ENCODE peak calls at places on chromosomes 6 and 20, in nine cellular contexts. One of them, this sample, is unnamed.

GRCh38 chr6:54515013-54515412 is 206.8 kb downstream of the TINAG start:
- DNase-seq in fibroblast of the aortic adventitia: peak
- DNase-seq in tibial nerve: no peak
- DNase-seq in AG09319: no peak
- DNase-seq in Calu3: no peak
- DNase-seq in WTC11: no peak
- DNase-seq in nephron progenitor cell: no peak
- DNase-seq in heart right ventricle: no peak
- DNase-seq in lower leg skin: no peak
- DNase-seq in this sample: no peak

GRCh38 chr20:31813611-31814010 is 5.5 kb upstream of the MYLK2 start:
- DNase-seq in fibroblast of the aortic adventitia: no peak
- DNase-seq in tibial nerve: no peak
- DNase-seq in AG09319: no peak
- DNase-seq in Calu3: no peak
- DNase-seq in WTC11: no peak
- DNase-seq in nephron progenitor cell: no peak
- DNase-seq in heart right ventricle: no peak
- DNase-seq in lower leg skin: no peak
- DNase-seq in this sample: no peak

GRCh38 chr6:71099649-71100048 is 142.8 kb upstream of the B3GAT2 start:
- DNase-seq in fibroblast of the aortic adventitia: no peak
- DNase-seq in tibial nerve: no peak
- DNase-seq in AG09319: no peak
- DNase-seq in Calu3: no peak
- DNase-seq in WTC11: no peak
- DNase-seq in nephron progenitor cell: no peak
- DNase-seq in heart right ventricle: no peak
- DNase-seq in lower leg skin: no peak
- DNase-seq in this sample: no peak

GRCh38 chr6:9121551-9121950 is 686.2 kb upstream of the SLC35B3 start:
- DNase-seq in fibroblast of the aortic adventitia: peak
- DNase-seq in tibial nerve: no peak
- DNase-seq in AG09319: peak
- DNase-seq in Calu3: no peak
- DNase-seq in WTC11: no peak
- DNase-seq in nephron progenitor cell: no peak
- DNase-seq in heart right ventricle: no peak
- DNase-seq in lower leg skin: no peak
- DNase-seq in this sample: no peak

GRCh38 chr20:10558635-10559187 is 115.1 kb downstream of the JAG1 start:
- DNase-seq in fibroblast of the aortic adventitia: peak
- DNase-seq in tibial nerve: no peak
- DNase-seq in AG09319: no peak
- DNase-seq in Calu3: no peak
- DNase-seq in WTC11: no peak
- DNase-seq in nephron progenitor cell: no peak
- DNase-seq in heart right ventricle: no peak
- DNase-seq in lower leg skin: no peak
- DNase-seq in this sample: no peak

GRCh38 chr6:155448823-155449789 is 6.5 kb downstream of the NOX3 start:
- DNase-seq in fibroblast of the aortic adventitia: no peak
- DNase-seq in tibial nerve: no peak
- DNase-seq in AG09319: no peak
- DNase-seq in Calu3: no peak
- DNase-seq in WTC11: no peak
- DNase-seq in nephron progenitor cell: peak
- DNase-seq in heart right ventricle: no peak
- DNase-seq in lower leg skin: no peak
- DNase-seq in this sample: no peak

GRCh38 chr6:138957484-138957883 is 30.6 kb downstream of the REPS1 start:
- DNase-seq in fibroblast of the aortic adventitia: peak
- DNase-seq in tibial nerve: no peak
- DNase-seq in AG09319: no peak
- DNase-seq in Calu3: no peak
- DNase-seq in WTC11: no peak
- DNase-seq in nephron progenitor cell: no peak
- DNase-seq in heart right ventricle: no peak
- DNase-seq in lower leg skin: no peak
- DNase-seq in this sample: no peak

GRCh38 chr6:36368421-36368820 is 19.0 kb downstream of the ETV7 start:
- DNase-seq in fibroblast of the aortic adventitia: no peak
- DNase-seq in tibial nerve: no peak
- DNase-seq in AG09319: no peak
- DNase-seq in Calu3: no peak
- DNase-seq in WTC11: no peak
- DNase-seq in nephron progenitor cell: no peak
- DNase-seq in heart right ventricle: no peak
- DNase-seq in lower leg skin: no peak
- DNase-seq in this sample: no peak

GRCh38 chr20:63606701-63607100 is 20.2 kb downstream of the GMEB2 start:
- DNase-seq in fibroblast of the aortic adventitia: no peak
- DNase-seq in tibial nerve: no peak
- DNase-seq in AG09319: no peak
- DNase-seq in Calu3: no peak
- DNase-seq in WTC11: no peak
- DNase-seq in nephron progenitor cell: no peak
- DNase-seq in heart right ventricle: no peak
- DNase-seq in lower leg skin: no peak
- DNase-seq in this sample: no peak

GRCh38 chr20:2417142-2417541 is 36.4 kb downstream of the TGM6 start:
- DNase-seq in fibroblast of the aortic adventitia: no peak
- DNase-seq in tibial nerve: no peak
- DNase-seq in AG09319: no peak
- DNase-seq in Calu3: no peak
- DNase-seq in WTC11: no peak
- DNase-seq in nephron progenitor cell: no peak
- DNase-seq in heart right ventricle: no peak
- DNase-seq in lower leg skin: no peak
- DNase-seq in this sample: no peak

GRCh38 chr6:93105017-93105416 is 314.3 kb downstream of the EPHA7 start:
- DNase-seq in fibroblast of the aortic adventitia: peak
- DNase-seq in tibial nerve: no peak
- DNase-seq in AG09319: no peak
- DNase-seq in Calu3: no peak
- DNase-seq in WTC11: no peak
- DNase-seq in nephron progenitor cell: no peak
- DNase-seq in heart right ventricle: no peak
- DNase-seq in lower leg skin: no peak
- DNase-seq in this sample: no peak

GRCh38 chr6:72950114-72950860 is 275.0 kb downstream of the KHDC1L start:
- DNase-seq in fibroblast of the aortic adventitia: peak
- DNase-seq in tibial nerve: no peak
- DNase-seq in AG09319: peak
- DNase-seq in Calu3: peak
- DNase-seq in WTC11: no peak
- DNase-seq in nephron progenitor cell: no peak
- DNase-seq in heart right ventricle: no peak
- DNase-seq in lower leg skin: no peak
- DNase-seq in this sample: no peak

GRCh38 chr6:146861029-146861563 is 262.3 kb downstream of the ADGB start:
- DNase-seq in fibroblast of the aortic adventitia: no peak
- DNase-seq in tibial nerve: no peak
- DNase-seq in AG09319: no peak
- DNase-seq in Calu3: no peak
- DNase-seq in WTC11: no peak
- DNase-seq in nephron progenitor cell: no peak
- DNase-seq in heart right ventricle: no peak
- DNase-seq in lower leg skin: no peak
- DNase-seq in this sample: no peak

GRCh38 chr6:63897952-63898351 is 262.4 kb downstream of the PHF3 start:
- DNase-seq in fibroblast of the aortic adventitia: peak
- DNase-seq in tibial nerve: no peak
- DNase-seq in AG09319: no peak
- DNase-seq in Calu3: no peak
- DNase-seq in WTC11: no peak
- DNase-seq in nephron progenitor cell: no peak
- DNase-seq in heart right ventricle: peak
- DNase-seq in lower leg skin: no peak
- DNase-seq in this sample: no peak

GRCh38 chr6:138586638-138587037 is 87.3 kb upstream of the NHSL1 start:
- DNase-seq in fibroblast of the aortic adventitia: no peak
- DNase-seq in tibial nerve: no peak
- DNase-seq in AG09319: no peak
- DNase-seq in Calu3: no peak
- DNase-seq in WTC11: no peak
- DNase-seq in nephron progenitor cell: no peak
- DNase-seq in heart right ventricle: no peak
- DNase-seq in lower leg skin: no peak
- DNase-seq in this sample: no peak

GRCh38 chr20:34985439-34986310 is 30.0 kb downstream of the MYH7B start:
- DNase-seq in fibroblast of the aortic adventitia: peak
- DNase-seq in tibial nerve: no peak
- DNase-seq in AG09319: no peak
- DNase-seq in Calu3: no peak
- DNase-seq in WTC11: no peak
- DNase-seq in nephron progenitor cell: no peak
- DNase-seq in heart right ventricle: no peak
- DNase-seq in lower leg skin: no peak
- DNase-seq in this sample: no peak

GRCh38 chr20:44720994-44721784 is 6.0 kb downstream of the CCN5 start:
- DNase-seq in fibroblast of the aortic adventitia: peak
- DNase-seq in tibial nerve: no peak
- DNase-seq in AG09319: no peak
- DNase-seq in Calu3: peak
- DNase-seq in WTC11: no peak
- DNase-seq in nephron progenitor cell: no peak
- DNase-seq in heart right ventricle: no peak
- DNase-seq in lower leg skin: no peak
- DNase-seq in this sample: peak

GRCh38 chr6:72080260-72080941 is 194.1 kb downstream of the RIMS1 start:
- DNase-seq in fibroblast of the aortic adventitia: no peak
- DNase-seq in tibial nerve: no peak
- DNase-seq in AG09319: no peak
- DNase-seq in Calu3: no peak
- DNase-seq in WTC11: no peak
- DNase-seq in nephron progenitor cell: no peak
- DNase-seq in heart right ventricle: no peak
- DNase-seq in lower leg skin: no peak
- DNase-seq in this sample: no peak

DNA sequence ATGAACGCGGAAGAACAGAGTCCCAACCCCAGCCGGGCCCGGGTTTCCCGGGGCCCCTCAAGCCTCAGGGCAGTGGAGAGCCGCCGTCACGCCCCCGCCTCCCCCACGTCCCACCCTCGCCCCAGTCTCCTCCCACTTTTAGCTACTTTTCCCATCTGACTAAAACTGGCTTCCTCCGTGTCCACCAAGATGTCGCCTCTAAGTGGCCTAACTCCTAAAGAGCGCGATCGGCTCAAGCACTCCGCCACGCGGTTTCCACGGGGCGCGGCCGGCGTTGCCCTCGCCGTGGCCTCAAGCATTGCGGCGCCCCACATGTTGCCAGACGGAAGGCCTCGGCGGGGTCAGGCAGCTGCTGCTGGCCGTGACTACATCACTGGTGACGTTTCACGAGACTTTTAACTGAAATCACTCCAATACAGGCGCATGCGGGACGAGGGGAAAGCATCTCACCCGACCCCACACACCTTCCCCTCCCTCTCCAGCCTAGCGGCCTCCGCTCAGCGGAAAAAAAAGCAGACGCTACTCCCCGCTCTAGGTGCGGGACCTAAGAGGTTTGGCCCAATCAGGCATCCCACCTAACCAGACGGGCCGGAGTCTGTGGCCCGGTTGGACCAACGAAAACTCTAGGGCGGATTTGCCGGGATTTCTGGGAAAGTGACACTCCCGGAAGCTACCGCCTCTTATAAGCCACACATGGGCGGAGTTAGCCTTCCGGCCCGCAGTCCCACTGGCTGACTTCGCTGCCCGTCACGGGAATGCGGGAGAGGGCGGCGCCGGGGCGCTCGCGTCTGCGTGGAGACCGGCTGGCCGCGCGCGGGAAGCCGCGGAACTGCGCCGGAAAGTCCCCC is at the start of gene NXT1:
- DNase-seq in fibroblast of the aortic adventitia: peak
- DNase-seq in tibial nerve: peak
- DNase-seq in AG09319: peak
- DNase-seq in Calu3: peak
- DNase-seq in WTC11: peak
- DNase-seq in nephron progenitor cell: peak
- DNase-seq in heart right ventricle: peak
- DNase-seq in lower leg skin: peak
- DNase-seq in this sample: peak
- TF ChIP-seq CTCF in fibroblast of the aortic adventitia: no peak
- TF ChIP-seq CTCF in tibial nerve: peak
- TF ChIP-seq CTCF in AG09319: no peak
- TF ChIP-seq CTCF in Calu3: no peak
- TF ChIP-seq CTCF in WTC11: no peak
- TF ChIP-seq CTCF in nephron progenitor cell: no peak
- TF ChIP-seq CTCF in heart right ventricle: peak
- TF ChIP-seq CTCF in lower leg skin: no peak
- TF ChIP-seq CTCF in this sample: no peak

DNA sequence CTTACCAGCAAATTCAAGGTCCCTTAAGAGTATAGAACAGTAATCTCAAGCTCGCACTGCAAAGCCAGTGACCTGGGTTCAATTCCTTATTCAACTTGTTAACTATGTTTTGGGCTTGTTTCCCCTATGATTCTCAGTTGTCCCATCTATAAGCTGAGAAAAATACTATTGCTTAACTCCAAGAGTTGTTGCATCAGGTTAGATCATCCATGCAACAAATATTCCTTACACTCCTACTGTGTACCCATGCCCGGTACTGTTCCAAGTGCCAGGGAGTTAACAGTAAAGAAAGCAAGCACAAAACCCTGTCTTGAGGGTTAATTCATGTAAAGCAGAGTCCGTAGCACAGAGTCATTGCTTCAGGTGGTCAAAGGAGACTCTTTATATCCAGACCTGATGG is 247.3 kb downstream of the MAFB start:
- DNase-seq in fibroblast of the aortic adventitia: no peak
- DNase-seq in tibial nerve: no peak
- DNase-seq in AG09319: no peak
- DNase-seq in Calu3: no peak
- DNase-seq in WTC11: no peak
- DNase-seq in nephron progenitor cell: no peak
- DNase-seq in heart right ventricle: no peak
- DNase-seq in lower leg skin: no peak
- DNase-seq in this sample: no peak
- TF ChIP-seq CTCF in fibroblast of the aortic adventitia: no peak
- TF ChIP-seq CTCF in tibial nerve: no peak
- TF ChIP-seq CTCF in AG09319: no peak
- TF ChIP-seq CTCF in Calu3: no peak
- TF ChIP-seq CTCF in WTC11: no peak
- TF ChIP-seq CTCF in nephron progenitor cell: no peak
- TF ChIP-seq CTCF in heart right ventricle: no peak
- TF ChIP-seq CTCF in lower leg skin: no peak
- TF ChIP-seq CTCF in this sample: no peak

GRCh38 chr6:91337967-91338366 is 751.1 kb upstream of the MAP3K7 start:
- DNase-seq in fibroblast of the aortic adventitia: no peak
- DNase-seq in tibial nerve: no peak
- DNase-seq in AG09319: no peak
- DNase-seq in Calu3: no peak
- DNase-seq in WTC11: no peak
- DNase-seq in nephron progenitor cell: no peak
- DNase-seq in heart right ventricle: no peak
- DNase-seq in lower leg skin: no peak
- DNase-seq in this sample: no peak
- TF ChIP-seq CTCF in fibroblast of the aortic adventitia: peak
- TF ChIP-seq CTCF in tibial nerve: no peak
- TF ChIP-seq CTCF in AG09319: no peak
- TF ChIP-seq CTCF in Calu3: no peak
- TF ChIP-seq CTCF in WTC11: peak
- TF ChIP-seq CTCF in nephron progenitor cell: peak
- TF ChIP-seq CTCF in heart right ventricle: no peak
- TF ChIP-seq CTCF in lower leg skin: no peak
- TF ChIP-seq CTCF in this sample: no peak

GRCh38 chr6:2853766-2854393 is 12.2 kb upstream of the SERPINB1 start:
- DNase-seq in fibroblast of the aortic adventitia: peak
- DNase-seq in tibial nerve: peak
- DNase-seq in AG09319: peak
- DNase-seq in Calu3: peak
- DNase-seq in WTC11: no peak
- DNase-seq in nephron progenitor cell: peak
- DNase-seq in heart right ventricle: no peak
- DNase-seq in lower leg skin: no peak
- DNase-seq in this sample: no peak
- TF ChIP-seq CTCF in fibroblast of the aortic adventitia: peak
- TF ChIP-seq CTCF in tibial nerve: peak
- TF ChIP-seq CTCF in AG09319: peak
- TF ChIP-seq CTCF in Calu3: no peak
- TF ChIP-seq CTCF in WTC11: no peak
- TF ChIP-seq CTCF in nephron progenitor cell: no peak
- TF ChIP-seq CTCF in heart right ventricle: peak
- TF ChIP-seq CTCF in lower leg skin: no peak
- TF ChIP-seq CTCF in this sample: no peak

This sample was measured in ovary.